ENCODE peak calls at places on chromosomes 7 and 10, in nine cellular contexts. One of them, this sample, is unnamed.

GRCh38 chr10:124389613-124390361 is 28.9 kb downstream of the OAT start:
- DNase-seq in heart left ventricle: no peak
- DNase-seq in heart right ventricle: no peak
- DNase-seq in fibroblast of lung: no peak
- DNase-seq in psoas muscle: no peak
- DNase-seq in SK-N-SH: peak; percentile 32
- DNase-seq in upper lobe of right lung: peak; percentile 50
- DNase-seq in uterus: no peak
- DNase-seq in tibial artery: peak; percentile 13
- DNase-seq in this sample: no peak

GRCh38 chr10:92103376-92104084 is 180.0 kb downstream of the BTAF1 start:
- DNase-seq in heart left ventricle: no peak
- DNase-seq in heart right ventricle: no peak
- DNase-seq in fibroblast of lung: peak; percentile 71
- DNase-seq in psoas muscle: no peak
- DNase-seq in SK-N-SH: no peak
- DNase-seq in upper lobe of right lung: no peak
- DNase-seq in uterus: no peak
- DNase-seq in tibial artery: no peak
- DNase-seq in this sample: no peak

GRCh38 chr10:47144525-47144924 is 155.5 kb upstream of the GDF10 start:
- DNase-seq in heart left ventricle: no peak
- DNase-seq in heart right ventricle: no peak
- DNase-seq in fibroblast of lung: no peak
- DNase-seq in psoas muscle: no peak
- DNase-seq in SK-N-SH: no peak
- DNase-seq in upper lobe of right lung: no peak
- DNase-seq in uterus: no peak
- DNase-seq in tibial artery: no peak
- DNase-seq in this sample: no peak

GRCh38 chr10:79248341-79248931 is 98.8 kb upstream of the PPIF start:
- DNase-seq in heart left ventricle: peak; percentile 77
- DNase-seq in heart right ventricle: peak; percentile 45
- DNase-seq in fibroblast of lung: peak; percentile 65
- DNase-seq in psoas muscle: peak; percentile 70
- DNase-seq in SK-N-SH: peak; percentile 57
- DNase-seq in upper lobe of right lung: peak; percentile 82
- DNase-seq in uterus: peak; percentile 69
- DNase-seq in tibial artery: peak; percentile 76
- DNase-seq in this sample: no peak

GRCh38 chr10:43692051-43692825 is 43.6 kb upstream of the ZNF32 start:
- DNase-seq in heart left ventricle: no peak
- DNase-seq in heart right ventricle: no peak
- DNase-seq in fibroblast of lung: peak; percentile 50
- DNase-seq in psoas muscle: no peak
- DNase-seq in SK-N-SH: no peak
- DNase-seq in upper lobe of right lung: peak; percentile 43
- DNase-seq in uterus: no peak
- DNase-seq in tibial artery: no peak
- DNase-seq in this sample: no peak

GRCh38 chr7:155803418-155804376 is 8.6 kb downstream of the SHH start:
- DNase-seq in heart left ventricle: no peak
- DNase-seq in heart right ventricle: no peak
- DNase-seq in fibroblast of lung: peak; percentile 12
- DNase-seq in psoas muscle: no peak
- DNase-seq in SK-N-SH: peak; percentile 66
- DNase-seq in upper lobe of right lung: peak; percentile 94
- DNase-seq in uterus: no peak
- DNase-seq in tibial artery: no peak
- DNase-seq in this sample: no peak

GRCh38 chr7:16345979-16346958 is 75.1 kb downstream of the CRPPA start:
- DNase-seq in heart left ventricle: no peak
- DNase-seq in heart right ventricle: no peak
- DNase-seq in fibroblast of lung: peak; percentile 95
- DNase-seq in psoas muscle: no peak
- DNase-seq in SK-N-SH: no peak
- DNase-seq in upper lobe of right lung: no peak
- DNase-seq in uterus: no peak
- DNase-seq in tibial artery: no peak
- DNase-seq in this sample: no peak

GRCh38 chr7:111438369-111439289 is 123.7 kb downstream of the IMMP2L start:
- DNase-seq in heart left ventricle: no peak
- DNase-seq in heart right ventricle: no peak
- DNase-seq in fibroblast of lung: peak; percentile 81
- DNase-seq in psoas muscle: no peak
- DNase-seq in SK-N-SH: no peak
- DNase-seq in upper lobe of right lung: no peak
- DNase-seq in uterus: no peak
- DNase-seq in tibial artery: no peak
- DNase-seq in this sample: no peak

GRCh38 chr7:33054261-33054964 is 8.2 kb downstream of the NT5C3A start:
- DNase-seq in heart left ventricle: no peak
- DNase-seq in heart right ventricle: no peak
- DNase-seq in fibroblast of lung: peak; percentile 45
- DNase-seq in psoas muscle: no peak
- DNase-seq in SK-N-SH: no peak
- DNase-seq in upper lobe of right lung: no peak
- DNase-seq in uterus: no peak
- DNase-seq in tibial artery: no peak
- DNase-seq in this sample: no peak

GRCh38 chr7:13651167-13651566 is 338.3 kb downstream of the ETV1 start:
- DNase-seq in heart left ventricle: no peak
- DNase-seq in heart right ventricle: no peak
- DNase-seq in fibroblast of lung: no peak
- DNase-seq in psoas muscle: no peak
- DNase-seq in SK-N-SH: no peak
- DNase-seq in upper lobe of right lung: no peak
- DNase-seq in uterus: no peak
- DNase-seq in tibial artery: no peak
- DNase-seq in this sample: no peak
- H3K9me3 ChIP-seq in heart left ventricle: peaks cover 6% of the 10 kb centered on the region
- H3K9me3 ChIP-seq in heart right ventricle: no peaks in the 10 kb centered on the region
- H3K9me3 ChIP-seq in fibroblast of lung: no peaks in the 10 kb centered on the region
- H3K9me3 ChIP-seq in psoas muscle: no peaks in the 10 kb centered on the region
- H3K9me3 ChIP-seq in SK-N-SH: no peaks in the 10 kb centered on the region
- H3K9me3 ChIP-seq in upper lobe of right lung: no peaks in the 10 kb centered on the region
- H3K9me3 ChIP-seq in uterus: no peaks in the 10 kb centered on the region
- H3K9me3 ChIP-seq in tibial artery: no peaks in the 10 kb centered on the region
- H3K9me3 ChIP-seq in this sample: no peaks in the 10 kb centered on the region

GRCh38 chr10:89367529-89367928 is 10.3 kb upstream of the IFIT1B start:
- DNase-seq in heart left ventricle: no peak
- DNase-seq in heart right ventricle: no peak
- DNase-seq in fibroblast of lung: no peak
- DNase-seq in psoas muscle: no peak
- DNase-seq in SK-N-SH: no peak
- DNase-seq in upper lobe of right lung: no peak
- DNase-seq in uterus: no peak
- DNase-seq in tibial artery: no peak
- DNase-seq in this sample: no peak

GRCh38 chr10:89371987-89372386 is 5.9 kb upstream of the IFIT1B start:
- DNase-seq in heart left ventricle: no peak
- DNase-seq in heart right ventricle: no peak
- DNase-seq in fibroblast of lung: no peak
- DNase-seq in psoas muscle: no peak
- DNase-seq in SK-N-SH: no peak
- DNase-seq in upper lobe of right lung: no peak
- DNase-seq in uterus: no peak
- DNase-seq in tibial artery: no peak
- DNase-seq in this sample: no peak

GRCh38 chr10:89364533-89364932 is 13.3 kb upstream of the IFIT1B start:
- DNase-seq in heart left ventricle: no peak
- DNase-seq in heart right ventricle: no peak
- DNase-seq in fibroblast of lung: no peak
- DNase-seq in psoas muscle: no peak
- DNase-seq in SK-N-SH: no peak
- DNase-seq in upper lobe of right lung: no peak
- DNase-seq in uterus: no peak
- DNase-seq in tibial artery: no peak
- DNase-seq in this sample: no peak

GRCh38 chr10:89373916-89374711 is 3.7 kb upstream of the IFIT1B start:
- DNase-seq in heart left ventricle: peak; percentile 90
- DNase-seq in heart right ventricle: peak; percentile 52
- DNase-seq in fibroblast of lung: peak; percentile 96
- DNase-seq in psoas muscle: peak; percentile 86
- DNase-seq in SK-N-SH: peak; percentile 41
- DNase-seq in upper lobe of right lung: no peak
- DNase-seq in uterus: peak; percentile 77
- DNase-seq in tibial artery: peak; percentile 96
- DNase-seq in this sample: no peak

GRCh38 chr10:89369142-89370105 is 8.4 kb upstream of the IFIT1B start:
- DNase-seq in heart left ventricle: no peak
- DNase-seq in heart right ventricle: no peak
- DNase-seq in fibroblast of lung: peak; percentile 80
- DNase-seq in psoas muscle: no peak
- DNase-seq in SK-N-SH: peak; percentile 35
- DNase-seq in upper lobe of right lung: no peak
- DNase-seq in uterus: no peak
- DNase-seq in tibial artery: no peak
- DNase-seq in this sample: no peak
- TF ChIP-seq CTCF in heart left ventricle: peak; percentile 41
- TF ChIP-seq CTCF in heart right ventricle: peak; percentile 36
- TF ChIP-seq CTCF in fibroblast of lung: peak; percentile 58
- TF ChIP-seq CTCF in psoas muscle: peak; percentile 46
- TF ChIP-seq CTCF in SK-N-SH: peak; percentile 81
- TF ChIP-seq CTCF in upper lobe of right lung: peak; percentile 55
- TF ChIP-seq CTCF in uterus: peak; percentile 38
- TF ChIP-seq CTCF in tibial artery: peak; percentile 66
- TF ChIP-seq CTCF in this sample: peak; percentile 57

GRCh38 chr10:22334414-22335203 is 10.7 kb upstream of the SPAG6 start:
- DNase-seq in heart left ventricle: no peak
- DNase-seq in heart right ventricle: peak; percentile 23
- DNase-seq in fibroblast of lung: no peak
- DNase-seq in psoas muscle: peak; percentile 50
- DNase-seq in SK-N-SH: no peak
- DNase-seq in upper lobe of right lung: no peak
- DNase-seq in uterus: no peak
- DNase-seq in tibial artery: peak; percentile 21
- DNase-seq in this sample: no peak
- H3K4me3 ChIP-seq in heart left ventricle: peak overlapping the region; percentile 52
- H3K4me3 ChIP-seq in heart right ventricle: peak overlapping the region; percentile 57
- H3K4me3 ChIP-seq in fibroblast of lung: peak overlapping the region; percentile 36
- H3K4me3 ChIP-seq in psoas muscle: peak overlapping the region; percentile 67
- H3K4me3 ChIP-seq in SK-N-SH: no peak overlapping the region
- H3K4me3 ChIP-seq in upper lobe of right lung: peak overlapping the region; percentile 50
- H3K4me3 ChIP-seq in uterus: peak overlapping the region; percentile 13
- H3K4me3 ChIP-seq in tibial artery: peak overlapping the region; percentile 42
- H3K4me3 ChIP-seq in this sample: peak overlapping the region; percentile 50

GRCh38 chr7:7173956-7174632 is 8.2 kb upstream of the C1GALT1 start:
- DNase-seq in heart left ventricle: no peak
- DNase-seq in heart right ventricle: no peak
- DNase-seq in fibroblast of lung: no peak
- DNase-seq in psoas muscle: no peak
- DNase-seq in SK-N-SH: no peak
- DNase-seq in upper lobe of right lung: no peak
- DNase-seq in uterus: no peak
- DNase-seq in tibial artery: no peak
- DNase-seq in this sample: no peak
- H3K9me3 ChIP-seq in heart left ventricle: peaks cover 45% of the 10 kb centered on the region
- H3K9me3 ChIP-seq in heart right ventricle: peaks cover 5% of the 10 kb centered on the region
- H3K9me3 ChIP-seq in fibroblast of lung: no peaks in the 10 kb centered on the region
- H3K9me3 ChIP-seq in psoas muscle: peaks cover 9% of the 10 kb centered on the region
- H3K9me3 ChIP-seq in SK-N-SH: peaks cover 4% of the 10 kb centered on the region
- H3K9me3 ChIP-seq in upper lobe of right lung: no peaks in the 10 kb centered on the region
- H3K9me3 ChIP-seq in uterus: no peaks in the 10 kb centered on the region
- H3K9me3 ChIP-seq in tibial artery: no peaks in the 10 kb centered on the region
- H3K9me3 ChIP-seq in this sample: no peaks in the 10 kb centered on the region

GRCh38 chr10:125562737-125563136 is 120.2 kb downstream of the TEX36 start:
- DNase-seq in heart left ventricle: no peak
- DNase-seq in heart right ventricle: no peak
- DNase-seq in fibroblast of lung: no peak
- DNase-seq in psoas muscle: no peak
- DNase-seq in SK-N-SH: no peak
- DNase-seq in upper lobe of right lung: no peak
- DNase-seq in uterus: no peak
- DNase-seq in tibial artery: no peak
- DNase-seq in this sample: no peak
- TF ChIP-seq CTCF in heart left ventricle: no peak
- TF ChIP-seq CTCF in heart right ventricle: no peak
- TF ChIP-seq CTCF in fibroblast of lung: no peak
- TF ChIP-seq CTCF in psoas muscle: no peak
- TF ChIP-seq CTCF in SK-N-SH: no peak
- TF ChIP-seq CTCF in upper lobe of right lung: no peak
- TF ChIP-seq CTCF in uterus: no peak
- TF ChIP-seq CTCF in tibial artery: no peak
- TF ChIP-seq CTCF in this sample: no peak

GRCh38 chr7:57868771-57869483 is 418.9 kb downstream of the ZNF716 start:
- DNase-seq in heart left ventricle: no peak
- DNase-seq in heart right ventricle: no peak
- DNase-seq in fibroblast of lung: no peak
- DNase-seq in psoas muscle: peak; percentile 34
- DNase-seq in SK-N-SH: peak; percentile 50
- DNase-seq in upper lobe of right lung: no peak
- DNase-seq in uterus: no peak
- DNase-seq in tibial artery: no peak
- DNase-seq in this sample: no peak

GRCh38 chr7:57867884-57868701 is 418.1 kb downstream of the ZNF716 start:
- DNase-seq in heart left ventricle: no peak
- DNase-seq in heart right ventricle: peak; percentile 13
- DNase-seq in fibroblast of lung: peak; percentile 0
- DNase-seq in psoas muscle: peak; percentile 32
- DNase-seq in SK-N-SH: peak; percentile 60
- DNase-seq in upper lobe of right lung: no peak
- DNase-seq in uterus: no peak
- DNase-seq in tibial artery: no peak
- DNase-seq in this sample: no peak
- H3K4me3 ChIP-seq in heart left ventricle: peak overlapping the region; percentile 33
- H3K4me3 ChIP-seq in heart right ventricle: peak overlapping the region; percentile 47
- H3K4me3 ChIP-seq in fibroblast of lung: no peak overlapping the region
- H3K4me3 ChIP-seq in psoas muscle: peak overlapping the region; percentile 54
- H3K4me3 ChIP-seq in SK-N-SH: peak overlapping the region; percentile 64
- H3K4me3 ChIP-seq in upper lobe of right lung: peak overlapping the region; percentile 35
- H3K4me3 ChIP-seq in uterus: peak overlapping the region; percentile 20
- H3K4me3 ChIP-seq in tibial artery: peak overlapping the region; percentile 38
- H3K4me3 ChIP-seq in this sample: no peak overlapping the region

DNA sequence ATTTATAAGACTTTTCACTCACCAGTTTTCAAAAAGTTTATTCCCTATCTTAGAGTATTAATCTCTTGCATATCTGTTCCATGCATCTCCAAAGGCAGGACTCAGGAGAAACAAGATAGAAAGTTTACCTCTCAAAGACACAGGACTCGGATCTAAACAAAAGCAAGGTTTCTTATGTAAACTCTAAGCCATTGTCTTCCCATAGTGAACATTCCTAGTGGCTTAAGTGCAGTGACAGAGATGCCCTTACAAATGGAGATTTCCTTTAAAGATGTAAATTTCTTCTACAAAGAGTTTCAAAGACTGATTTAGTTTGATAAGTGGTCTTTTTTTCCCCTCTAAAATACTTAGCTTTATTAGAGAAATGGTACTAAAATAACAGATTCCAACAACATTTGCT is 209.8 kb downstream of the ACTR3B start:
- DNase-seq in heart left ventricle: no peak
- DNase-seq in heart right ventricle: no peak
- DNase-seq in fibroblast of lung: no peak
- DNase-seq in psoas muscle: no peak
- DNase-seq in SK-N-SH: no peak
- DNase-seq in upper lobe of right lung: no peak
- DNase-seq in uterus: no peak
- DNase-seq in tibial artery: no peak
- DNase-seq in this sample: no peak
- H3K9me3 ChIP-seq in heart left ventricle: peaks cover 24% of the 10 kb centered on the region
- H3K9me3 ChIP-seq in heart right ventricle: no peaks in the 10 kb centered on the region
- H3K9me3 ChIP-seq in fibroblast of lung: no peaks in the 10 kb centered on the region
- H3K9me3 ChIP-seq in psoas muscle: no peaks in the 10 kb centered on the region
- H3K9me3 ChIP-seq in SK-N-SH: no peaks in the 10 kb centered on the region
- H3K9me3 ChIP-seq in upper lobe of right lung: no peaks in the 10 kb centered on the region
- H3K9me3 ChIP-seq in uterus: no peaks in the 10 kb centered on the region
- H3K9me3 ChIP-seq in tibial artery: no peaks in the 10 kb centered on the region
- H3K9me3 ChIP-seq in this sample: no peaks in the 10 kb centered on the region

This sample was measured in CD8-positive, alpha-beta T cell.